ENCODE peak calls at places on chromosomes 7 and 10, in nine cellular contexts. K is cardiac muscle cell, I is GM12865, O is heart right ventricle, N is heart left ventricle, V is Panc1, E is dorsolateral prefrontal cortex, S is OCI-LY7, M is prostate gland. T is an unnamed sample.

GRCh38 chr7:35985126-35985754 is 167.8 kb upstream of the EEPD1 start:
- DNase-seq in K (peak), I (peak), O (peak), N (peak), V (no peak), E (peak), S (peak), M (peak), T (peak)

GRCh38 chr10:124378817-124379510 is 39.8 kb downstream of the OAT start:
- DNase-seq in K (no peak), I (no peak), O (no peak), N (no peak), V (no peak), E (no peak), S (no peak), M (peak), T (no peak)

GRCh38 chr10:117424789-117425649 is 49.8 kb upstream of the PDZD8 start:
- DNase-seq in K (peak), I (no peak), O (no peak), N (no peak), V (no peak), E (no peak), S (no peak), M (no peak), T (no peak)

GRCh38 chr10:89515031-89515841 is 20.2 kb downstream of the SLC16A12 start:
- DNase-seq in K (peak), I (no peak), O (no peak), N (peak), V (no peak), E (no peak), S (no peak), M (no peak), T (no peak)

GRCh38 chr7:151992375-151992774 is 33.1 kb upstream of the GALNT11 start:
- DNase-seq in K (peak), I (peak), O (peak), N (peak), V (peak), E (peak), S (peak), M (peak), T (peak)

GRCh38 chr10:11051001-11051324 is 33.3 kb downstream of the CELF2 start:
- DNase-seq in K (no peak), I (no peak), O (no peak), N (no peak), V (no peak), E (no peak), S (no peak), M (no peak), T (no peak)

GRCh38 chr10:61628199-61628874 is 34.4 kb upstream of the CABCOCO1 start:
- DNase-seq in K (no peak), I (no peak), O (no peak), N (no peak), V (no peak), E (no peak), S (no peak), M (no peak), T (no peak)

GRCh38 chr7:29921404-29922010 is 68.1 kb downstream of the SCRN1 start:
- DNase-seq in K (peak), I (peak), O (no peak), N (peak), V (peak), E (no peak), S (peak), M (peak), T (peak)

GRCh38 chr10:28444031-28444430 is 88.9 kb upstream of the WAC start:
- DNase-seq in K (no peak), I (no peak), O (no peak), N (no peak), V (no peak), E (no peak), S (no peak), M (no peak), T (no peak)

GRCh38 chr7:45573636-45574470 is at the start of gene ADCY1:
- DNase-seq in K (peak), I (peak), O (peak), N (no peak), V (no peak), E (no peak), S (no peak), M (no peak), T (no peak)

GRCh38 chr10:119509909-119510451 is 32.5 kb downstream of the RGS10 start:
- DNase-seq in K (no peak), I (no peak), O (peak), N (peak), V (no peak), E (no peak), S (no peak), M (peak), T (no peak)

GRCh38 chr10:91590142-91590903 is 42.5 kb downstream of the PPP1R3C start:
- DNase-seq in K (no peak), I (no peak), O (peak), N (peak), V (no peak), E (peak), S (no peak), M (peak), T (no peak)

GRCh38 chr7:37333075-37333474 is 115.6 kb downstream of the ELMO1 start:
- DNase-seq in K (no peak), I (no peak), O (no peak), N (no peak), V (no peak), E (no peak), S (no peak), M (no peak), T (no peak)

GRCh38 chr10:60905580-60905979 is 38.4 kb downstream of the RHOBTB1 start:
- DNase-seq in K (no peak), I (no peak), O (peak), N (peak), V (no peak), E (no peak), S (no peak), M (no peak), T (no peak)

GRCh38 chr10:22554481-22555182 is 159.7 kb downstream of the PIP4K2A start:
- DNase-seq in K (peak), I (no peak), O (peak), N (peak), V (no peak), E (peak), S (no peak), M (peak), T (no peak)

GRCh38 chr7:152462995-152463713 is 27.4 kb upstream of the KMT2C start:
- DNase-seq in K (peak), I (no peak), O (no peak), N (peak), V (no peak), E (peak), S (no peak), M (no peak), T (no peak)

GRCh38 chr10:93751832-93752231 is 5.9 kb upstream of the LGI1 start:
- DNase-seq in K (peak), I (peak), O (no peak), N (no peak), V (no peak), E (peak), S (peak), M (no peak), T (peak)

GRCh38 chr10:78774999-78775711 is 293.6 kb upstream of the ZMIZ1 start:
- DNase-seq in K (peak), I (no peak), O (no peak), N (no peak), V (no peak), E (no peak), S (no peak), M (no peak), T (no peak)

GRCh38 chr7:33979807-33980355 is 74.5 kb downstream of the BMPER start:
- DNase-seq in K (no peak), I (no peak), O (no peak), N (no peak), V (no peak), E (no peak), S (no peak), M (no peak), T (no peak)

GRCh38 chr7:105346593-105347322 is 42.0 kb downstream of the SRPK2 start:
- DNase-seq in K (no peak), I (no peak), O (no peak), N (no peak), V (no peak), E (no peak), S (no peak), M (no peak), T (peak)

GRCh38 chr7:129713544-129713943 is 102.0 kb downstream of the NRF1 start:
- DNase-seq in K (peak), I (no peak), O (no peak), N (no peak), V (no peak), E (no peak), S (no peak), M (no peak), T (no peak)

GRCh38 chr7:102275123-102275703 is 11.5 kb upstream of the SH2B2 start:
- DNase-seq in K (no peak), I (no peak), O (no peak), N (no peak), V (no peak), E (no peak), S (no peak), M (no peak), T (no peak)

GRCh38 chr7:5528071-5528814 is 104.6 kb upstream of the TNRC18 start:
- DNase-seq in K (peak), I (peak), O (peak), N (peak), V (no peak), E (peak), S (peak), M (peak), T (no peak)

GRCh38 chr10:33327750-33328149 is 6.7 kb downstream of the NRP1 start:
- DNase-seq in K (peak), I (no peak), O (no peak), N (no peak), V (no peak), E (no peak), S (no peak), M (no peak), T (no peak)

GRCh38 chr7:100023526-100023925 is 8.1 kb downstream of the ZKSCAN1 start:
- DNase-seq in K (no peak), I (no peak), O (no peak), N (no peak), V (no peak), E (peak), S (no peak), M (peak), T (no peak)

GRCh38 chr7:14336256-14336655 is 346.8 kb upstream of the ETV1 start:
- DNase-seq in K (no peak), I (no peak), O (no peak), N (no peak), V (no peak), E (no peak), S (no peak), M (no peak), T (no peak)

GRCh38 chr10:58341947-58342346 is 7.1 kb downstream of the UBE2D1 start:
- DNase-seq in K (no peak), I (peak), O (no peak), N (no peak), V (no peak), E (no peak), S (no peak), M (no peak), T (no peak)

GRCh38 chr10:73480158-73480557 is 15.7 kb downstream of the PPP3CB start:
- DNase-seq in K (no peak), I (peak), O (no peak), N (no peak), V (no peak), E (no peak), S (no peak), M (no peak), T (no peak)

GRCh38 chr7:45713669-45714520 is 139.7 kb downstream of the ADCY1 start:
- DNase-seq in K (no peak), I (no peak), O (no peak), N (peak), V (no peak), E (peak), S (no peak), M (no peak), T (no peak)

GRCh38 chr10:71408436-71409225 is 11.9 kb downstream of the CDH23 start:
- DNase-seq in K (no peak), I (no peak), O (no peak), N (no peak), V (no peak), E (no peak), S (no peak), M (no peak), T (no peak)

GRCh38 chr10:10852464-10852863 is 165.2 kb upstream of the CELF2 start:
- DNase-seq in K (no peak), I (no peak), O (no peak), N (no peak), V (no peak), E (no peak), S (no peak), M (no peak), T (no peak)

DNA sequence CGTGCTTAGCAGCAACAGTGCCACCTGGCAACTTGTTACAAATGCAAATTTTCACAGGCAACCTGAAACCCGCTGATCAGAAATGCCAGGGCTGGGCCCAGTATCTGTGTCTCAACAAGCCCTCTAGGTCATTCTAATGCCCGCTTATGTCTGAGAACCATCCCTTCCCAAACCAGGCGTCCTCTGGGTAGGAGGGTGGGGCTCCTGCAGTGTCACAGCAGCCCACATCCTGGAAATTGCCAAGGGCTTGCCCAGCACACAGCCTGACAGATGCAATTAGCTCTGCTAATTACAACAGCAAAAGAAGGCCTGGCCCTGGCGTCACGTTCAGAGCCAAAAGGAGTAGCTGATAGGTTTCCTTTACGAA is 15.9 kb downstream of the ITPRIP start:
- DNase-seq in K (no peak), I (peak), O (no peak), N (no peak), V (no peak), E (no peak), S (peak), M (peak), T (peak)
- H3K4me3 ChIP-seq in K (no peak), I (no peak), O (no peak), N (no peak), V (no peak), E (no peak), S (peak), M (no peak), T (no peak)

GRCh38 chr7:134365341-134366054 is 48.8 kb upstream of the SLC35B4 start:
- DNase-seq in K (no peak), I (no peak), O (no peak), N (no peak), V (no peak), E (no peak), S (no peak), M (no peak), T (no peak)
- H3K4me3 ChIP-seq in K (no peak), I (no peak), O (no peak), N (no peak), V (no peak), E (no peak), S (no peak), M (no peak), T (no peak)

DNA sequence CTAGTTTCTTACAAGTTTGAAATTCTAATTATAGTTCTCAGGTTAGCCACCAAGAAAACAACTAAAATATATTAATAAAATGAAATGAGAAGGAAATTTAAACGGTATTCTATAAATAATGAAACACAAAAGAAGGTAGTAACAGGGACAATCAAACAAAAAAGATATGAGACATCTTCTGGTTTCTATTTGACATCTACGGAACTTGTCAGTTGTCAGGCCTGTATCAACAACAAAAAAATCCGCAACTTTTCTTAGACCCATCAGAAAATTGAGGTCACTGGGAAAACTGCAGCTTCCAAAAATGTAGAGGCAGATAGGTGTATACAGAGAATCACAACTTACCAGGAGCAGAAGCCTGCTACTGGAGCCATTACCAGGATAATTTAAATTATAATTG is 70.6 kb downstream of the ZPBP start:
- DNase-seq in K (no peak), I (no peak), O (no peak), N (no peak), V (no peak), E (no peak), S (no peak), M (no peak), T (no peak)
- H3K4me3 ChIP-seq in K (no peak), I (no peak), O (no peak), N (no peak), V (no peak), E (no peak), S (no peak), M (no peak), T (no peak)

DNA sequence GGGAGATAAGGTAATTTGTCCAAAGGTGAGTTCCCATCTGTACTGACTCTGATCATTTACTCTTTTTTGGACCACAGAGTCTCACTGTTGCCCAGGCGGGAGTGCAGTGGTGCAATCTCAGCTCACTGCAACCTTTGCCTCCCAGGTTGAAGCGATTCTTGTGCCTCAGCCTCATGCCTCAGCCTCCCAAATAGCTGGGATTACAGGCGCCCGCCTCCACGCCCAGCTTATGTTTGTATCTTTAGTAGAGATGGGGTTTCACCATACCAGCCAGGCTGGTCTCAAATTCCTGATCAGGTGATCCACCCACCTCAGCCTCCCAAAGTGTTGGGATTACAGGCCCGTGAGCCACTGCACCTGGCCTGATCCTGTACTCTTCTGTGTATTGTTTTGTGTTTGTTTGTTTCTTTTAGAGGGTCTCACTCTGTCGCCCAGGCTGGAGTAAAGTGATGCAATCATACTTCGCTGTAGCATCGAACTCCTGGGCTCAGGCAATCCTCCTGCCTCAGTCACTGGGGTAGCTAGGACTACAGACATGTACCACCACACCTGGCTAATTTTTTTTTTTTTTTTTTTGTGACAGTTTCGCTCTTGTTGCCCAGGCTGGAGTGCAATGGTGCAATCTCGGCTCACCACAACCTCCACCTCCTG is 2.4 kb downstream of the NOLC1 start:
- DNase-seq in K (no peak), I (no peak), O (no peak), N (no peak), V (no peak), E (no peak), S (no peak), M (no peak), T (no peak)
- H3K4me3 ChIP-seq in K (no peak), I (no peak), O (no peak), N (no peak), V (no peak), E (no peak), S (peak), M (no peak), T (no peak)

DNA sequence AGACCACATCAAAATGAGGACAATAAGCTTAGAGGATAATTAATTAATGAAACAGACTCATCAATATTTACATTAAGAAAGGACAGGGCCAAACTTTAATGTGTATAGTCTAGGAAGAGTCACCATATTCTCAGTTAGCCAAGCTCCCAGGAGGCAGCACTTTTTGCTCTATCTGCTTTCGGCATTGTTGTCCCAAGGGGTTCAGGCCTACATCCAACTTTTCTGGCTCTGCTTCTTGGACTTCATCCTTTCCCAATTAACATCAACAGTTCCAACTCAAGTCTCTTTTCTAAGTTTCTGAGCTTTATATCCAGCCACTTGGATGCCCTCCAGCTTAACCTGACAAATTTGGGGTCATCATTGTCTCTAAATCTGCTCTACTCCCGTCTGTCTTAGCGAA is 42.8 kb downstream of the GLI3 start:
- DNase-seq in K (no peak), I (no peak), O (no peak), N (no peak), V (no peak), E (no peak), S (no peak), M (no peak), T (no peak)
- H3K4me3 ChIP-seq in K (no peak), I (no peak), O (no peak), N (no peak), V (no peak), E (no peak), S (no peak), M (no peak), T (no peak)

GRCh38 chr7:156616269-156617202 is 24.0 kb upstream of the RNF32 start:
- DNase-seq in K (peak), I (no peak), O (no peak), N (no peak), V (no peak), E (no peak), S (no peak), M (no peak), T (no peak)
- H3K4me3 ChIP-seq in K (peak), I (no peak), O (peak), N (peak), V (no peak), E (peak), S (no peak), M (peak), T (no peak)

GRCh38 chr10:132809237-132810140 is 23.5 kb upstream of the NKX6-2 start:
- DNase-seq in K (no peak), I (no peak), O (no peak), N (peak), V (no peak), E (peak), S (no peak), M (no peak), T (no peak)

GRCh38 chr10:132808568-132809236 is 22.8 kb upstream of the NKX6-2 start:
- DNase-seq in K (no peak), I (no peak), O (no peak), N (peak), V (no peak), E (peak), S (no peak), M (no peak), T (no peak)

GRCh38 chr10:132810807-132811700 is 25.1 kb upstream of the NKX6-2 start:
- DNase-seq in K (no peak), I (no peak), O (no peak), N (no peak), V (no peak), E (peak), S (no peak), M (no peak), T (no peak)

GRCh38 chr10:132811891-132812481 is 26.0 kb upstream of the NKX6-2 start:
- DNase-seq in K (no peak), I (no peak), O (no peak), N (peak), V (no peak), E (no peak), S (no peak), M (no peak), T (no peak)

DNA sequence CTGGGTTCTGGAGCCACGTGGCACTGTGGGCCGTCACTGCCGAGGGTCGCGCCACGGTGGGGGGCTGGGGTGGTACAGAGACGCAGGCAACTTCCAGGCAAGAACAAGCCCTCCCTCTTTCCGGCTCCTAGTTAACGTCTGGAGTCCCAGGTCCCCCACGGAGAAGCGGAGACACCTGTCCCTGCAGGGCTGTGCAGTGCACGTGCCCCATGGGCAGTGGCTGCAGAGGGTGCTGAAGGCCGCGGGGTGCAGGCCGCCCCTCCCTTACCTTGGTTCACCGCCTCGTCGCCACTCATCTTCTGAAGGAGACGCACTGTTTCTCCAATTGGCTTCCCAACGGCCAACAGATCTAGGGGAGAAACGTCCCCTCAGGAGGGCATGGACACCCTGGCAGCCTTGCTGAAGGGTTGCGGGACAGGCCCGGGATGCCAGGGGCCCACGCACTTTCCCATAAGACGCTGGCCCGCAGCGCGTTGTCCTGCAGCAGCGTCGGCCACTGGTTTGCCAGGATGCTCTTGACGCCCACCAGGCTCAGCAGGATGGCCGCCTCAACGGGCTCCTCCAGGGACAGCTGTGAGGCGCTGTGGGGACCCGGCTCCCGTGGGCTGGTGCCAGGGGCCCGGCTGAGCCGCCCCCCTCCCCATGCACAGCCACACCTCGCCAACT is 24.3 kb upstream of the NKX6-2 start:
- DNase-seq in K (no peak), I (no peak), O (no peak), N (peak), V (no peak), E (no peak), S (no peak), M (no peak), T (no peak)
- H3K4me3 ChIP-seq in K (no peak), I (no peak), O (no peak), N (no peak), V (no peak), E (no peak), S (no peak), M (no peak), T (no peak)

T was measured in Jurkat, Clone E6-1.